ENCODE peak calls at places on chromosomes 1 and 21, in six cellular contexts. One of them, this sample, is unnamed.

GRCh38 chr1:118151312-118151937 is 33.6 kb downstream of the SPAG17 start:
- DNase-seq in SK-N-SH: peak
- DNase-seq in HepG2: peak
- DNase-seq in A549: peak
- DNase-seq in IMR-90: peak
- DNase-seq in GM12878: peak
- DNase-seq in this sample: peak

GRCh38 chr21:27646691-27647090 is 679.8 kb upstream of the ADAMTS5 start:
- DNase-seq in SK-N-SH: no peak
- DNase-seq in IMR-90: no peak
- DNase-seq in GM12878: no peak
- DNase-seq in HepG2: no peak
- DNase-seq in A549: no peak
- DNase-seq in this sample: no peak

GRCh38 chr1:51517361-51518032 is 1.6 kb downstream of the EPS15 start:
- DNase-seq in A549: no peak
- DNase-seq in HepG2: no peak
- DNase-seq in IMR-90: peak
- DNase-seq in GM12878: no peak
- DNase-seq in SK-N-SH: no peak
- DNase-seq in this sample: no peak

GRCh38 chr1:23904748-23905357 is 8.3 kb downstream of the CNR2 start:
- DNase-seq in SK-N-SH: no peak
- DNase-seq in GM12878: peak
- DNase-seq in HepG2: no peak
- DNase-seq in A549: no peak
- DNase-seq in IMR-90: no peak
- DNase-seq in this sample: no peak

GRCh38 chr1:193846881-193847280 is 660.5 kb upstream of the B3GALT2 start:
- DNase-seq in HepG2: no peak
- DNase-seq in A549: no peak
- DNase-seq in IMR-90: peak
- DNase-seq in GM12878: no peak
- DNase-seq in SK-N-SH: no peak
- DNase-seq in this sample: no peak

GRCh38 chr21:45972716-45973474 is 8.7 kb upstream of the COL6A1 start:
- DNase-seq in GM12878: no peak
- DNase-seq in SK-N-SH: peak
- DNase-seq in A549: no peak
- DNase-seq in IMR-90: peak
- DNase-seq in HepG2: no peak
- DNase-seq in this sample: no peak

GRCh38 chr1:25990702-25991395 is 7.0 kb downstream of the PAFAH2 start:
- DNase-seq in GM12878: no peak
- DNase-seq in A549: no peak
- DNase-seq in IMR-90: no peak
- DNase-seq in SK-N-SH: no peak
- DNase-seq in HepG2: no peak
- DNase-seq in this sample: no peak

GRCh38 chr21:44969965-44970755 is 30.3 kb downstream of the SLX9 start:
- DNase-seq in HepG2: no peak
- DNase-seq in IMR-90: peak
- DNase-seq in A549: no peak
- DNase-seq in SK-N-SH: no peak
- DNase-seq in GM12878: no peak
- DNase-seq in this sample: no peak

GRCh38 chr1:184299076-184299790 is 87.6 kb upstream of the C1orf21 start:
- DNase-seq in A549: no peak
- DNase-seq in SK-N-SH: peak
- DNase-seq in IMR-90: peak
- DNase-seq in GM12878: no peak
- DNase-seq in HepG2: no peak
- DNase-seq in this sample: no peak

GRCh38 chr1:184299796-184300195 is 87.0 kb upstream of the C1orf21 start:
- DNase-seq in GM12878: no peak
- DNase-seq in HepG2: no peak
- DNase-seq in A549: no peak
- DNase-seq in IMR-90: no peak
- DNase-seq in SK-N-SH: no peak
- DNase-seq in this sample: no peak

GRCh38 chr1:184296466-184297243 is 90.2 kb upstream of the C1orf21 start:
- DNase-seq in IMR-90: peak
- DNase-seq in GM12878: no peak
- DNase-seq in HepG2: no peak
- DNase-seq in SK-N-SH: no peak
- DNase-seq in A549: no peak
- DNase-seq in this sample: no peak

GRCh38 chr1:184297244-184297750 is 89.5 kb upstream of the C1orf21 start:
- DNase-seq in HepG2: no peak
- DNase-seq in A549: no peak
- DNase-seq in GM12878: no peak
- DNase-seq in IMR-90: no peak
- DNase-seq in SK-N-SH: no peak
- DNase-seq in this sample: no peak

DNA sequence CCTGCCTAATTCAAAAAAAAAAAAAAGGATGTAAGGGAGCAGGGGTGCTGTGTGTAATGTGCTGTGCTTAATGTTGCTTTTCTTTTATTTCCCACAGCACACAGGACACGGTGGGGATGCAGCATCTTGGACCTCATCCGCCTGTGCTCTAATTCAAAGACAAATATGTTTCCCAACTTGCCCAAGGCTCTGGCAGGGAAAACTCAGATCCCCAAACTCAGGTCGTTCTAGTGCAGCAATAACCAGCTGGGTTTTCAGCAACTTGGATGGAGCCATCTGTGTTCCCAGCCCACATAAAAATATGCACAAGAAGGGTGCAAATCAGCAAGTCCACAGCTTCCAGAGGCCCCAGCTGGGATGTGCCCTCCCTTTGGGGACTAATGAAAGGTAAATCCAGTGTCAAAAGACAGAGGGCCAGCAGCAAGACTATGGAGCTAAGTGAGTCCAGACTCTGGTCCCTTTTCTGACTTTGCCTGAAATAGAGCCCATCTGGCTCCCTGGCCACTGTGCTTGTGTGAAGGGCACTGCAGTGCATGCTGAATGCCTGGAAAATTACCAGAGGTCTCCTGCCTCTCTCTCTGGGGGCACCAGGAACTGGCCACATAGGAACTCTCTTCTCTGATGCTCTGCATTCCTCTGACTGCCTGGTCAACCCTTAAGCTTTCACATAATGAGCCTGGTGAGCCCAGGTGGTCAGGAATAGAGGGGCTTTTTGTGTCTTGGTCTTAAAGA is 88.3 kb upstream of the C1orf21 start:
- DNase-seq in GM12878: no peak
- DNase-seq in IMR-90: no peak
- DNase-seq in HepG2: no peak
- DNase-seq in A549: no peak
- DNase-seq in SK-N-SH: peak
- DNase-seq in this sample: no peak
- TF ChIP-seq SMC3 in GM12878: no peak
- TF ChIP-seq SMC3 in IMR-90: no peak
- TF ChIP-seq SMC3 in HepG2: no peak
- TF ChIP-seq SMC3 in A549: no peak
- TF ChIP-seq SMC3 in SK-N-SH: no peak
- TF ChIP-seq SMC3 in this sample: no peak

DNA sequence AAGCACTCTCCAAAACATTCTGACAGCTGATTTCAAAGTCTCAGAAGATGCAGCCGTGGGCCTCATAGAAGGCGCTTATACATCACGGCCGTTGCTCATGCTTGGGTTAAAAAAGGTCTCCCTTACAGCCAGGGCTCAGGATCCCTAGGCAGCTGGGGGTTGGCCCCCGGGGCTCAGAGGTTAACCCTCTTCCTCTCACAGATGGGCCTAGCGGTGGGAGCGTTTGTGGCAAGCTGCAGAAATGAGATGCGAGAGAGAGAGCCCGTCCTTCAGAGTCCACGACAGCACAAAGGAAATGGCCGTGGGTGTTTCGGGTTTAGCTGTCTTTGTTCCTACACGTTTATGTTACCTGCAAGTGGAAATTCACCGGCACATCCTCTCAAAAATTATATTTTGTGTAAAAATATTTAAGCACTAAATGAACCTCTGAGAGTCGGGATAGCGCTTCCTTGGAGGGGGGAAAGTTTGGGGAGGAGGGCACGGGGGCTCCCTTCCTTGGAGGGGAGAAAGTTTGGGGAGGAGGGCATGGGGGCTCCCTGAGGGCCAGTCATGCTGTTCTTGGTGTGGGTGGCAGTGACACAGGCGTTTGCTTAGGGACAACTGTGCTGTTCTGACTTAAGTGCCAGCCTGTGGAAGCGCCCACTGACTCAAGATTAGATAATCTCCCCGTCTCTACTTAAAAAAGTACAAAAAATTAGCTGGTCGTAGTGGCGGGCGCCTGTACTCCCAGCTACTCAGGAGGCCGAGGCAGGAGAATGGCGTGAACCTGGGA is 20.5 kb upstream of the PRDM15 start:
- DNase-seq in HepG2: no peak
- DNase-seq in A549: no peak
- DNase-seq in IMR-90: no peak
- DNase-seq in GM12878: no peak
- DNase-seq in SK-N-SH: no peak
- DNase-seq in this sample: no peak
- TF ChIP-seq SMC3 in HepG2: no peak
- TF ChIP-seq SMC3 in A549: no peak
- TF ChIP-seq SMC3 in IMR-90: no peak
- TF ChIP-seq SMC3 in GM12878: no peak
- TF ChIP-seq SMC3 in SK-N-SH: no peak
- TF ChIP-seq SMC3 in this sample: no peak

GRCh38 chr1:36920801-36921405 is 113.4 kb downstream of the GRIK3 start:
- DNase-seq in HepG2: no peak
- DNase-seq in A549: no peak
- DNase-seq in IMR-90: no peak
- DNase-seq in GM12878: no peak
- DNase-seq in SK-N-SH: no peak
- DNase-seq in this sample: no peak

GRCh38 chr1:36922071-36922470 is 112.2 kb downstream of the GRIK3 start:
- DNase-seq in A549: no peak
- DNase-seq in IMR-90: no peak
- DNase-seq in HepG2: no peak
- DNase-seq in SK-N-SH: no peak
- DNase-seq in GM12878: no peak
- DNase-seq in this sample: no peak

GRCh38 chr1:36922593-36923251 is 111.6 kb downstream of the GRIK3 start:
- DNase-seq in HepG2: no peak
- DNase-seq in GM12878: no peak
- DNase-seq in IMR-90: no peak
- DNase-seq in A549: no peak
- DNase-seq in SK-N-SH: no peak
- DNase-seq in this sample: no peak

GRCh38 chr1:36925251-36925650 is 109.1 kb downstream of the GRIK3 start:
- DNase-seq in GM12878: no peak
- DNase-seq in IMR-90: no peak
- DNase-seq in HepG2: no peak
- DNase-seq in SK-N-SH: peak
- DNase-seq in A549: no peak
- DNase-seq in this sample: no peak

DNA sequence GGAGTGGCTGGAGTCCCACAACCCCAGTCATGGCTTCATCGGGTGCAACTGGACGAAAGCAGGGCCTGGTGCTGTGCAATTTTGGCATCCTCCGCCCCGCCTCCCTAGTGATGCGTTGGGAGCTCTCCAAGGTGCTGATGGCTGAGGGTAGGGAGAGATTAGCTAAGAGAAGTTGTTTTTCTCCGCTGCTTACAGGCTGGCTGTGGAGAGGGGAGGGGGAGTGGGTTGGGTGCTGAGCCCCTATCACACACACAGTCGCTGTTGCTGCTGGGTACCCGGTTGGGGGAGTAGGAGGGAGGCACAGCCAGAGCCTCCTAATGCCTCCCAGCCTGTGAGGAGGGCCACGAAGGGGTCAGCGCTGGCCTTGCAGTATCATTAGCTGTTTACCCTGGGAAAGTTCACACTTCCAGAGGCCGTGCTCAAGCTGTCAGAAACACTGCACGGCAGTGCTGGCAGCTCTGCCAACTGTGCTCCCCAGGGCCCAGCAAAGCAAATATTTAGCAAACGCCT is 110.0 kb downstream of the GRIK3 start:
- DNase-seq in GM12878: no peak
- DNase-seq in HepG2: peak
- DNase-seq in IMR-90: peak
- DNase-seq in A549: peak
- DNase-seq in SK-N-SH: peak
- DNase-seq in this sample: peak
- TF ChIP-seq SMC3 in GM12878: no peak
- TF ChIP-seq SMC3 in HepG2: no peak
- TF ChIP-seq SMC3 in IMR-90: no peak
- TF ChIP-seq SMC3 in A549: no peak
- TF ChIP-seq SMC3 in SK-N-SH: no peak
- TF ChIP-seq SMC3 in this sample: no peak

DNA sequence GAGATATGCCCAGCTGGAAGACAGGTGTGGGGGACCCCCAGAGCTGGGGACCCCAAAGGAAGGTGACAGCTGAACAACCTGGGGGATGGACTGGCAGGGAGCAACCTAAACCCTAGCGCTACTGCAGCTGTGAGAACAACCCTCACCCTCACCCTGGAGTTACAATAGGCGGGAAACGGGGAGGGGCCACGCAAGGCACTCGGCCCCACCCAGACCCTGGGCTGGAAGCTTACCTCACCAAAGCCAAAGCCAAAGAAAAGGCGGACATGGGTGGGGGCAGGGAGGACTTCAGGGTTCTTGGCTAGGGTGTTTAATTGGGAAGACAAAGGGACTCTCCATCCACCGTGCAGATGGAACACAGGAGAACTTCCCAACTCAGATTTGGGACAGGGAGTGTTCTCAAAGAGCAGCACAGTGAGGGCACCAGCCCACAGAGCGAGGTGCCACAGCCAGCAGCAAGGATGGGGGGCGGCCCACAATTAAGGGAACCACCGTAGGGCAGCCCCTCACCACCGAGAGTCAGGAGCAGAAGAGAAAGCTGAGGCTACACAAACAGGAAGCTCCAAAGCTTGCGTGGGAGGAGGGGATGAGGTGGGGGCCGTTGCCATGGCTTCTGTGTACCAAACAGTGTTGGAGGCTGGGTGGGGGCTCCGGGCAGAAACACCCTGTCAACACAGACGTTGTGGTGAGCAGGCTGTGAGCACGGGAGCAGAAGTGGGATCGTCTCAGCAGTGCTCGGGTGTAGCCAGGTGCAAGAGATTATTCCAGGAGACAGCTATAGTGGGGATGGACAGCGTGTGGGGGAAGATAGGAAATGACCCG is 1.9 kb downstream of the TAGLN2 start:
- DNase-seq in SK-N-SH: no peak
- DNase-seq in GM12878: peak
- DNase-seq in IMR-90: peak
- DNase-seq in A549: peak
- DNase-seq in HepG2: peak
- DNase-seq in this sample: peak
- TF ChIP-seq SMC3 in SK-N-SH: no peak
- TF ChIP-seq SMC3 in GM12878: peak
- TF ChIP-seq SMC3 in IMR-90: no peak
- TF ChIP-seq SMC3 in A549: no peak
- TF ChIP-seq SMC3 in HepG2: no peak
- TF ChIP-seq SMC3 in this sample: no peak

GRCh38 chr1:155479205-155479604 is 83.4 kb downstream of the ASH1L start:
- DNase-seq in GM12878: no peak
- DNase-seq in IMR-90: peak
- DNase-seq in SK-N-SH: no peak
- DNase-seq in A549: peak
- DNase-seq in HepG2: no peak
- DNase-seq in this sample: no peak
- TF ChIP-seq SMC3 in GM12878: no peak
- TF ChIP-seq SMC3 in IMR-90: no peak
- TF ChIP-seq SMC3 in SK-N-SH: no peak
- TF ChIP-seq SMC3 in A549: no peak
- TF ChIP-seq SMC3 in HepG2: no peak
- TF ChIP-seq SMC3 in this sample: no peak

This sample was measured in K562.